ENCODE peak calls at places on chromosomes 5 and 9, in five cellular contexts. B is psoas muscle; E is PC-3; X is CD4-positive, alpha-beta memory T cell; L is cardiac muscle cell. K is an unnamed sample. For H3K9me3, the result is how much of the 10 kb centered on the place peaks cover.

GRCh38 chr9:92294297-92294676 is 790 bp upstream of the IARS1 start:
- DNase-seq in B (no peak), E (no peak), X (no peak), L (peak), K (no peak)

GRCh38 chr9:127175764-127176163 is 53.3 kb upstream of the ANGPTL2 start:
- DNase-seq in B (no peak), E (no peak), X (no peak), L (no peak), K (no peak)

GRCh38 chr5:32233220-32233695 is 59.1 kb upstream of the GOLPH3 start:
- DNase-seq in B (no peak), E (no peak), X (no peak), L (peak), K (no peak)

GRCh38 chr5:91366571-91366970 is 16.5 kb downstream of the ARRDC3 start:
- DNase-seq in B (no peak), E (no peak), X (no peak), L (no peak), K (no peak)

GRCh38 chr5:93117753-93118531 is 463.1 kb downstream of the NR2F1-AS1 start:
- DNase-seq in B (no peak), E (peak), X (no peak), L (no peak), K (no peak)

GRCh38 chr9:93635186-93636107 is 59.1 kb downstream of the PHF2 start:
- DNase-seq in B (no peak), E (no peak), X (no peak), L (no peak), K (no peak)

GRCh38 chr5:95446009-95446408 is 54.8 kb downstream of the FAM81B start:
- DNase-seq in B (no peak), E (peak), X (no peak), L (peak), K (no peak)

GRCh38 chr5:101969752-101970151 is 326.3 kb downstream of the SLCO4C1 start:
- DNase-seq in B (no peak), E (no peak), X (no peak), L (no peak), K (no peak)

GRCh38 chr5:143671644-143672569 is 140.1 kb upstream of the HMHB1 start:
- DNase-seq in B (no peak), E (no peak), X (no peak), L (no peak), K (peak)

GRCh38 chr5:135467051-135467625 is 15.0 kb upstream of the TIFAB start:
- DNase-seq in B (no peak), E (no peak), X (no peak), L (no peak), K (no peak)

GRCh38 chr5:159091051-159091450 is 8.7 kb downstream of the EBF1 start:
- DNase-seq in B (no peak), E (no peak), X (no peak), L (no peak), K (no peak)

GRCh38 chr9:133592731-133593409 is 16.3 kb downstream of the FAM163B start:
- DNase-seq in B (no peak), E (no peak), X (no peak), L (peak), K (peak)

GRCh38 chr9:79581388-79581787 is 9.6 kb downstream of the TLE4 start:
- DNase-seq in B (no peak), E (no peak), X (peak), L (peak), K (no peak)

GRCh38 chr9:100346836-100347235 is 5.9 kb downstream of the TEX10 start:
- DNase-seq in B (no peak), E (no peak), X (no peak), L (peak), K (no peak)

GRCh38 chr5:134079748-134080581 is 34.5 kb upstream of the TCF7 start:
- DNase-seq in B (no peak), E (no peak), X (peak), L (no peak), K (no peak)

GRCh38 chr5:160616712-160617497 is 195.2 kb downstream of the PTTG1 start:
- DNase-seq in B (no peak), E (no peak), X (no peak), L (no peak), K (no peak)

GRCh38 chr5:74638776-74639537 is 1.6 kb downstream of the ENC1 start:
- DNase-seq in B (no peak), E (peak), X (no peak), L (peak), K (no peak)

GRCh38 chr9:37999501-38000189 is 69.4 kb downstream of the SHB start:
- DNase-seq in B (no peak), E (peak), X (no peak), L (no peak), K (no peak)

GRCh38 chr5:102414448-102414847 is 84.4 kb downstream of the SLCO6A1 start:
- DNase-seq in B (no peak), E (no peak), X (no peak), L (no peak), K (no peak)

GRCh38 chr5:176388003-176388340 is 426 bp downstream of the NOP16 start:
- DNase-seq in B (no peak), E (peak), X (no peak), L (peak), K (no peak)

GRCh38 chr5:114362977-114363721 is 1.3 kb downstream of the KCNN2 start:
- DNase-seq in B (peak), E (no peak), X (no peak), L (no peak), K (no peak)

GRCh38 chr9:4489919-4490704 is at the start of gene SLC1A1:
- DNase-seq in B (peak), E (peak), X (peak), L (peak), K (peak)

GRCh38 chr9:86200599-86201162 is 58.8 kb downstream of the C9orf153 start:
- DNase-seq in B (no peak), E (no peak), X (no peak), L (no peak), K (no peak)

GRCh38 chr5:72525816-72526215 is 18.6 kb upstream of the ZNF366 start:
- DNase-seq in B (no peak), E (peak), X (no peak), L (peak), K (no peak)

GRCh38 chr5:68317641-68318040 is 102.1 kb downstream of the PIK3R1 start:
- DNase-seq in B (no peak), E (no peak), X (no peak), L (no peak), K (no peak)

GRCh38 chr5:61162832-61163567 is 732 bp upstream of the SMIM15 start:
- DNase-seq in B (no peak), E (peak), X (no peak), L (peak), K (peak)

GRCh38 chr9:135764731-135765130 is 62.7 kb downstream of the KCNT1 start:
- DNase-seq in B (no peak), E (no peak), X (no peak), L (no peak), K (no peak)

GRCh38 chr9:135762921-135763320 is 60.9 kb downstream of the KCNT1 start:
- DNase-seq in B (no peak), E (no peak), X (no peak), L (no peak), K (peak)

GRCh38 chr9:135765416-135765815 is 63.4 kb downstream of the KCNT1 start:
- DNase-seq in B (no peak), E (no peak), X (no peak), L (no peak), K (no peak)

GRCh38 chr9:135761845-135762168 is 59.8 kb downstream of the KCNT1 start:
- DNase-seq in B (no peak), E (no peak), X (no peak), L (no peak), K (no peak)

DNA sequence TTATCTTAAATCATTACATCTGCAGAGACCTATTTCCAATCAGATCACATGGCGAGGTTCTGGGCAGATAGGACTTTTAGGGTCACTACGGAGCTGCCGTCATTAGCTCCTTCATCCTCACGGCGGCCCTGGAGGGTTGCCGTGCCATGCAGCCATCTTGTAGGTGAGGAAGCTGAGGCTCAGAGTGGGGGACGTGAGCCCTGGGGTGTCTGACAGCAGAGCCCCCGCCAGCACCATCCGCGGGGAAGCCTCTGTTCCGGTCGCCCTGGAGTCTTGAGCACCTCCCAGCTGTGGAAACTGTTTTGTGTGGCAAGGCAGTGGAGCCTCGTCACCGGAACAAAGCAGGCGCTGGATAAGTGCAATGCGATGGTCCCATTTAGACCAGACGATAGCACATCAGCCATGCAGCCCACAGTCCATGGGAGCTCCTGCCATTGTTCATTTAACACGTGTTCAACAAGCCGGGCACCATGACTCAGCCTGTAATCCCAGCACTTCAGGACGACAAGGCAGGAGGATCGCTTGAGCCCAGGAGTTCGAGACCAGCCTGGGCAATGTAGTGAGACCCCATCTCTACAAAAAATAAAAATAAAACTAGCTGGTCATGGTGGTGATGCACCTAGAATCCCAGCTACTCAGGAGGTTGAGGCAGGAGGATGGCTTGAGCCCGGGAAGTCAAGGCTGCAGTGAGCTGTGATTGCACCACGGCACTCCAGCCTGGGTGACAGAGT is 61.9 kb downstream of the KCNT1 start:
- DNase-seq in B (no peak), E (no peak), X (no peak), L (no peak), K (no peak)
- H3K9me3 ChIP-seq in B (under half), E (under half), X (under half), L (under half), K (under half)

GRCh38 chr5:6181871-6182270 is 196.5 kb downstream of the MED10 start:
- DNase-seq in B (no peak), E (no peak), X (no peak), L (no peak), K (no peak)

GRCh38 chr5:6181147-6181729 is 197.1 kb downstream of the MED10 start:
- DNase-seq in B (no peak), E (peak), X (no peak), L (no peak), K (no peak)

GRCh38 chr5:6182271-6182815 is 196.0 kb downstream of the MED10 start:
- DNase-seq in B (no peak), E (no peak), X (no peak), L (no peak), K (no peak)

GRCh38 chr5:6177926-6178325 is 200.4 kb downstream of the MED10 start:
- DNase-seq in B (no peak), E (no peak), X (no peak), L (no peak), K (no peak)

DNA sequence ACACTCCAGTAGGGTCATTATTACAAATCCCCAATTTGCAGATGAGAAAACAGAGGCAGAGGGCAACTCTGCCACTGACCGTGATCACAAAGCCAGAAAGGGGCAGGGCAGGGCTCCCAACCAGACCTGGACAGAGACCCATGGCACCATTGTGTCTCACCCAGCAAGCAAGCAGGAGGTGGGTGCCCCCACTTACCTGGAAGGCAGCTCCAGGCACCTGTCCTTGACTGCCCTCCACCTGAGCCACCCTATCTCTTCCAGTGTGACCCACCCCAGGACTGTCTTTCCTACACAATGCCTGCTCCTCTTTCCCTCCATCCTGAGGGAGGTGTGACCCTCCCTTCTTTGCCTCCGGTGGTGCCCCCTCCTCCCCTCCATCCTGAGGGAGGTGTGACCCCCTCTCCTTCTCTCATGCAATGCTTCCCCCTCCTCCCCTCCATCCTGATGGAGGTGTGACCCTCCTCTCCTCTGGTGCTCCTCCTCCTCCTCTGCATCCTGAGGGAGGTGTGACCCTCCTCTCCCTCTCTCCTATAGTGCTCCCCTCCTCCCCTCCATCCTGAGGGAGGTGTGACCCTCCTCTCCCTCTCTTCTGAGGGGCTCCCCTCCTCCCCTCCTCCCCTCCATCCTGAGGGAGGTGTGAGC is 198.0 kb downstream of the MED10 start:
- DNase-seq in B (no peak), E (no peak), X (no peak), L (no peak), K (no peak)
- H3K9me3 ChIP-seq in B (under half), E (under half), X (under half), L (under half), K (under half)

GRCh38 chr5:141420855-141421488 is at the start of gene PCDHGA11:
- DNase-seq in B (no peak), E (no peak), X (no peak), L (peak), K (peak)

GRCh38 chr5:141427783-141428426 is 2.4 kb upstream of the PCDHGA12 start:
- DNase-seq in B (no peak), E (no peak), X (no peak), L (no peak), K (peak)

GRCh38 chr5:141419074-141419880 is 1.6 kb upstream of the PCDHGA11 start:
- DNase-seq in B (no peak), E (no peak), X (no peak), L (no peak), K (peak)

GRCh38 chr5:141421489-141421855 is 621 bp downstream of the PCDHGA11 start:
- DNase-seq in B (no peak), E (no peak), X (no peak), L (no peak), K (no peak)

GRCh38 chr5:141422742-141423291 is 2.0 kb downstream of the PCDHGA11 start:
- DNase-seq in B (no peak), E (no peak), X (no peak), L (no peak), K (no peak)
- H3K9me3 ChIP-seq in B (under half), E (under half), X (under half), L (under half), K (half or more)

GRCh38 chr9:75429531-75430454 is 341.5 kb downstream of the OSTF1 start:
- DNase-seq in B (no peak), E (no peak), X (no peak), L (no peak), K (no peak)
- H3K9me3 ChIP-seq in B (under half), E (under half), X (under half), L (under half), K (under half)

DNA sequence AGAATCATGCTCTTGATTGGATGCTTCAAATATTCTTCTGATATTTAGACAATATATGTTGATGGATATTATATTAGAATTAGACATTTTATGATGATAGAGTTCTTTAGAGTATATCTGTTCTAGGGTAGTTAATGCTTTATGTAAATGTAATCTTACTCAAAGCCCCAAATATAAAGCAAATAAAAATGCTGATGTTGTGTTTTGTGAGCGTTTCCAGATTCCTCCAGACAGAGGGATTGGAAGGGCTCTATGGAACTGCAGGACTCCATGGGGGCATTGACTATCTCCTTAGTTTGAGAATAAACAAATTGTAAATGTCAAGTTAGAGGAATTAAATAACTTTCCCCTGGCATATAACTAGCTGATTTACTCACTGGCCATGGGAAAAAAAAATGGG is 184.5 kb downstream of the MRPS30 start:
- DNase-seq in B (no peak), E (no peak), X (no peak), L (no peak), K (no peak)
- H3K9me3 ChIP-seq in B (under half), E (under half), X (under half), L (under half), K (under half)